ENCODE peak calls at places on chromosomes 1 and 21, in four cellular contexts. One of them, this sample, is unnamed.
A peak's percentile ranks its signal among the peaks of the same experiment; 100 is the strongest.

GRCh38 chr1:205993068-205993467 is 10.1 kb downstream of the RAB7B start:
- DNase-seq in ascending aorta: no peak
- DNase-seq in left ventricle myocardium inferior: no peak
- DNase-seq in AG10803: no peak
- DNase-seq in this sample: no peak

GRCh38 chr1:229882621-229883020 is 184.4 kb upstream of the GALNT2 start:
- DNase-seq in ascending aorta: no peak
- DNase-seq in left ventricle myocardium inferior: no peak
- DNase-seq in AG10803: no peak
- DNase-seq in this sample: no peak

GRCh38 chr21:46457801-46458314 is 833 bp upstream of the DIP2A start:
- DNase-seq in AG10803: peak; percentile 46
- DNase-seq in left ventricle myocardium inferior: peak; percentile 41
- DNase-seq in ascending aorta: no peak
- DNase-seq in this sample: peak; percentile 41

GRCh38 chr1:153127296-153127695 is 14.0 kb upstream of the SPRR2F start:
- DNase-seq in ascending aorta: no peak
- DNase-seq in AG10803: no peak
- DNase-seq in left ventricle myocardium inferior: no peak
- DNase-seq in this sample: no peak

GRCh38 chr1:34852677-34853217 is 6.8 kb downstream of the SMIM12 start:
- DNase-seq in left ventricle myocardium inferior: peak; percentile 84
- DNase-seq in AG10803: peak; percentile 92
- DNase-seq in ascending aorta: peak; percentile 87
- DNase-seq in this sample: peak; percentile 94

GRCh38 chr1:198633675-198634121 is 5.1 kb upstream of the PTPRC start:
- DNase-seq in ascending aorta: no peak
- DNase-seq in left ventricle myocardium inferior: no peak
- DNase-seq in AG10803: no peak
- DNase-seq in this sample: no peak

GRCh38 chr1:98388431-98388830 is 273.1 kb upstream of the SNX7 start:
- DNase-seq in left ventricle myocardium inferior: no peak
- DNase-seq in ascending aorta: no peak
- DNase-seq in AG10803: peak; percentile 76
- DNase-seq in this sample: peak; percentile 80

GRCh38 chr1:211628446-211628845 is 47.0 kb downstream of the NEK2 start:
- DNase-seq in left ventricle myocardium inferior: no peak
- DNase-seq in ascending aorta: no peak
- DNase-seq in AG10803: no peak
- DNase-seq in this sample: no peak

DNA sequence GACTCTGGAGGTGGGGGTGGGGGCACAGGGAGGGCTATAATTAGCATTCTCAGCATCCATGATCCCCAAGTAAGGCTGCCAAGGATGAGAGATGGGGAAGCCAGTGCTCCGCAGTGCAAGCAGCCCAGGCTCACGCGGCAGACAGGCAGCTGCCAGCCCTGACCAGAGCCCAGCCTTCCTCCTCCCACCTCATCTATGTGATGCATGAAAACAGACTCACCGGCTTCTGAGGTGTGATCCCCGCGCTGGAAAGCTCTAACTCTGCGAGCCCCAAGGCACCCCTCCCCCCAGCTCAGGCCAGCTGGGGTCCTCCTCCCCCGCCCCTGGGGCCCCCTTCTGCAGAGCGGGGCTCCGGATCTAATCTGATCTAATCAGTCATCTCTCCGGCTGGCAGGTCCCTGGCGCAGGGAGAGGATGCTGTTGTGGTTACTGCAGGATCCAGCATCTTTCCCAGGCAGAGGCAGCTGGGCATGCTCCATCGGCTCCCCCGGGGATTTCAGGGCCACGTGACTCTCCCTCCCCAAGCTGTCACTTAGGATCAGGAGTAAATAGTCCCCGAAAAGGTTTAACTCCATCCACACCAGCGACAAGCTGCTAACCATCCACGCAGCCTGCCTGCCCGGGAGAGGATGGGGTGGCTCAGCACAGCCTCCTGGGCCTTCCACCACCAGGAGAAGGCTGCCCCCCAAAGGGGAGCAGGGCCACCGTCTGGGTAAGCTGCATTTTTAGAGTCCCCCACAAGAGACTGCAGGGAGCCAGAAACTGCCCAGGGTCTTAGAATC is at the start of gene PLEKHA6:
- DNase-seq in left ventricle myocardium inferior: peak; percentile 65
- DNase-seq in AG10803: peak; percentile 52
- DNase-seq in ascending aorta: no peak
- DNase-seq in this sample: peak; percentile 67
- TF ChIP-seq CTCF in left ventricle myocardium inferior: peak; percentile 42
- TF ChIP-seq CTCF in AG10803: peak; percentile 49
- TF ChIP-seq CTCF in ascending aorta: no peak
- TF ChIP-seq CTCF in this sample: peak; percentile 59

GRCh38 chr1:173864179-173864867 is 3.5 kb downstream of the GAS5 start:
- DNase-seq in AG10803: no peak
- DNase-seq in left ventricle myocardium inferior: no peak
- DNase-seq in ascending aorta: no peak
- DNase-seq in this sample: no peak
- H3K4me3 ChIP-seq in AG10803: no peak overlapping the region
- H3K4me3 ChIP-seq in left ventricle myocardium inferior: no peak overlapping the region
- H3K4me3 ChIP-seq in ascending aorta: no peak overlapping the region
- H3K4me3 ChIP-seq in this sample: peak overlapping the region; percentile 97

DNA sequence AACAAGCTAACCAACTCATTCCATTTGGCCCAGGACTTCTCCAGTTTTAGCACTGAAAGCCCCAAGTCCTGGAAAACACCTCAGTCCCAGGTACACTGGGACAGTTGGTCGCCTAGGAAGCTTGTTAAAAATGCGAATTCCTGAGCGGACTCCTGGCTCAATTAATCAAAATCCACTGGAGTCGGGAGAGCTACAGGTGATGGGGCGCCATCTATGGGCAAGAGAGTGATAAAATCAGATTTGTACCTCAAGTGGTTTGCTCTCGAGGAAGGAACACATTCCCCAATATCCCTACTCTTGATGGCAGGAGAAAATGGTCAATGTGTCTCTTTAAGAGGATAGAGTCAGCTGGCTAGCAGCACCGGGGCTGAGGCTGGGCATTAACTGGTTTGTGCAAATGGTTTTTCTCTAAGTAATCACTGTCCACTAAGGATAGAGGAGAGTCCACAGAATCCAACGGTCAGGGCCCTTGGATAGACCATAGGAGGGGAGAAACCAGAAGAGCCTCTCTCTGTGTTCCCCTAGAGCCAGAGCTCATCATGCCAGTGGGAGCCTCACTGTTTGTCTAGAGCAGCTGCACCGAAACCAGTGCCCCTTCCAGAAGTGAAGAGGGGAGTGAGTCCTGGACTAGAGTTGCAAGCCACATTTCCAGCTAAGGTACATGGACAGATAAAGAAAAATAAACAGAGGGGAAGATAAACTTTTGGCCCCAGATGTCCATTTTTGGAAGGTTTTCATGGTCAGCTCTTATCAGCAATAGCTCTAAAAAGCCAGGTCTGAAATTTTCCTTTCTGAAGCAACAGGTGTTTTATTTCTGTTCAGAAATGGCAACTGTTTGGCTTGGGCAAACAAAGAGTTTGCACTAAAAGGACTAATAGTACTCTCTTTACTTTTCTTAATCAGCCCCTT is 148.5 kb downstream of the TENT5C start:
- DNase-seq in left ventricle myocardium inferior: no peak
- DNase-seq in AG10803: peak; percentile 47
- DNase-seq in ascending aorta: no peak
- DNase-seq in this sample: peak; percentile 77
- TF ChIP-seq CTCF in left ventricle myocardium inferior: peak; percentile 81
- TF ChIP-seq CTCF in AG10803: peak; percentile 64
- TF ChIP-seq CTCF in ascending aorta: peak; percentile 71
- TF ChIP-seq CTCF in this sample: peak; percentile 74

GRCh38 chr1:114341886-114342285 is 169.1 kb downstream of the TRIM33 start:
- DNase-seq in ascending aorta: no peak
- DNase-seq in left ventricle myocardium inferior: no peak
- DNase-seq in AG10803: no peak
- DNase-seq in this sample: no peak
- H3K4me3 ChIP-seq in ascending aorta: no peak overlapping the region
- H3K4me3 ChIP-seq in left ventricle myocardium inferior: no peak overlapping the region
- H3K4me3 ChIP-seq in AG10803: no peak overlapping the region
- H3K4me3 ChIP-seq in this sample: no peak overlapping the region

GRCh38 chr1:233019083-233019482 is 68.7 kb downstream of the NTPCR start:
- DNase-seq in left ventricle myocardium inferior: no peak
- DNase-seq in ascending aorta: no peak
- DNase-seq in AG10803: no peak
- DNase-seq in this sample: no peak

GRCh38 chr1:233020441-233020840 is 70.0 kb downstream of the NTPCR start:
- DNase-seq in AG10803: no peak
- DNase-seq in left ventricle myocardium inferior: no peak
- DNase-seq in ascending aorta: no peak
- DNase-seq in this sample: peak; percentile 49

GRCh38 chr1:233016798-233017197 is 66.4 kb downstream of the NTPCR start:
- DNase-seq in AG10803: no peak
- DNase-seq in ascending aorta: no peak
- DNase-seq in left ventricle myocardium inferior: no peak
- DNase-seq in this sample: no peak

GRCh38 chr1:233019921-233020320 is 69.5 kb downstream of the NTPCR start:
- DNase-seq in ascending aorta: no peak
- DNase-seq in AG10803: no peak
- DNase-seq in left ventricle myocardium inferior: no peak
- DNase-seq in this sample: no peak

DNA sequence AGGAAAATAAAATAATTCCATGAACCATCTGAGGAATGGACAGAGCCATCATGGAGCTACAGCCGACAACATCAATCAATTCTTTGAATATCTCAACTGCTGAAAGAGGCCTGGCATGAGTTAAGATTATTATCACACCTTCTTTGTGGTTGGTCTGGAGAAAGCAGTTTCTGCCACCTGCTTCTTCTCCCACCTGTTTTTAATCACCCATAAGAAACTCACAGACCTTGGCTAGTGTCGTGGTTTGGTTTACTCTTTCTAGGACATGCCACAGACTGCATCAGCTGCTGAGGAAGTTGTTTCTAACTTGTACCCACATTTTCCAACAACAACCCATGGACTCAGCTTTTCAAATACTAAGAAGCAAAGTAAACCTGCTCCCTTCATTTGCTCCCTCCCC is 65.6 kb downstream of the NTPCR start:
- DNase-seq in ascending aorta: no peak
- DNase-seq in left ventricle myocardium inferior: no peak
- DNase-seq in AG10803: no peak
- DNase-seq in this sample: no peak
- TF ChIP-seq CTCF in ascending aorta: no peak
- TF ChIP-seq CTCF in left ventricle myocardium inferior: no peak
- TF ChIP-seq CTCF in AG10803: no peak
- TF ChIP-seq CTCF in this sample: no peak

DNA sequence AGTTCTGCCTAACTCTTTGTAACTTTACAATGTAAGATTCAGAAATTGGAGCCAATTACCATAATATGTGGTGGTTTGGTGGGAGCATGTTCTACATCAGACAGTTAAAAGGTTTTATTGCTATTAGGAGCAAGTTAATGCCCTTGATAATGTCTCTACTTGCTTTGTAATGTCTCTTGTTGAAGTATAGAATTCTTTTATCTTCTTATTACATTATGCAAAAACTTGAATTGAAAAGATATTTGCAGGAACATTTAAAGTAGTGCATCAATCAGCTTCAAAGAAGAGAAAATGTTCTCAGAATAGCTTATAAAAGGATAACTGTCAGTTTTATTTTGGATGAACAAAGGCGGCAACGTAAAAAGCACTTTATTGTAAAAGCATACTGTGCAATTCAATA is 77.8 kb downstream of the RWDD3 start:
- DNase-seq in AG10803: no peak
- DNase-seq in left ventricle myocardium inferior: no peak
- DNase-seq in ascending aorta: no peak
- DNase-seq in this sample: no peak
- H3K4me3 ChIP-seq in AG10803: no peak overlapping the region
- H3K4me3 ChIP-seq in left ventricle myocardium inferior: no peak overlapping the region
- H3K4me3 ChIP-seq in ascending aorta: no peak overlapping the region
- H3K4me3 ChIP-seq in this sample: no peak overlapping the region

DNA sequence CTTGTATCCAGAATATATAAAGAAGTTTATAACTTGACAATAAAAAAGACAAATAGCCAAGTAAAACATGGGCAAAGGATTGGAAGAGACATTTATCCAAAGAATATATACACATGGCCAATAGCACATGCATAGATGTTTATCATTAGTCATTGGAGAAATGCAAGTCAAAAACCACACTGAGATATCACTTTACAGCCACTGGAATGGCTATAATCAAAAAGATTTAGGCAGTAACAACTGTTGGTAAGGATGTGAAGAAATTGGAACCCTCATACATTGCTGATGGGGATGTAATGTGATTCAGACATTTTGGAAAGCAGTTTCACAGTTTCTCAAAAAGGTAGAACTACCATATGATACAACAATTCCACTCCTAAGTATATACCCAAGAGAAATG is 51.1 kb downstream of the SLC44A5 start:
- DNase-seq in ascending aorta: no peak
- DNase-seq in left ventricle myocardium inferior: no peak
- DNase-seq in AG10803: no peak
- DNase-seq in this sample: no peak
- TF ChIP-seq CTCF in ascending aorta: no peak
- TF ChIP-seq CTCF in left ventricle myocardium inferior: no peak
- TF ChIP-seq CTCF in AG10803: no peak
- TF ChIP-seq CTCF in this sample: no peak

This sample was measured in fibroblast of the aortic adventitia.